ENCODE peak calls at places on chromosomes 12 and 14, in eight cellular contexts. M is GM23248; Y is MM.1S; H is GM12878; C is CD4-positive, alpha-beta T cell; Z is adrenal gland; I is neural progenitor cell; Q is CD4-positive, CD25-positive, alpha-beta regulatory T cell. B is an unnamed sample.

GRCh38 chr14:97277711-97278110 is 480.5 kb downstream of the VRK1 start:
- DNase-seq in M (no peak), Y (no peak), H (no peak), C (no peak), Z (no peak), I (peak; percentile 88), Q (no peak), B (no peak)

GRCh38 chr12:68612245-68612644 is 1.5 kb downstream of the RAP1B start:
- DNase-seq in M (peak; percentile 68), Y (no peak), H (no peak), C (no peak), Z (no peak), I (no peak), Q (no peak), B (no peak)

GRCh38 chr12:26196424-26196722 is 1.0 kb downstream of the SSPN start:
- DNase-seq in M (peak; percentile 51), Y (no peak), H (no peak), C (no peak), Z (no peak), I (no peak), Q (no peak), B (peak; percentile 13)

GRCh38 chr12:82473111-82473754 is 114.9 kb downstream of the METTL25 start:
- DNase-seq in M (no peak), Y (no peak), H (no peak), C (no peak), Z (no peak), I (no peak), Q (no peak), B (no peak)

GRCh38 chr14:78005325-78005724 is 164.8 kb upstream of the NRXN3 start:
- DNase-seq in M (peak; percentile 78), Y (no peak), H (peak; percentile 51), C (no peak), Z (no peak), I (no peak), Q (no peak), B (no peak)

GRCh38 chr12:56389215-56389850 is 26.7 kb upstream of the APOF start:
- DNase-seq in M (no peak), Y (no peak), H (no peak), C (no peak), Z (no peak), I (no peak), Q (no peak), B (no peak)

GRCh38 chr12:123431951-123432886 is 4.3 kb downstream of the RILPL2 start:
- DNase-seq in M (peak; percentile 35), Y (no peak), H (no peak), C (no peak), Z (no peak), I (no peak), Q (no peak), B (no peak)

GRCh38 chr14:67932708-67933107 is 113.1 kb downstream of the RAD51B start:
- DNase-seq in M (no peak), Y (no peak), H (no peak), C (no peak), Z (no peak), I (no peak), Q (no peak), B (no peak)

GRCh38 chr12:69456239-69456638 is 13.9 kb upstream of the FRS2 start:
- DNase-seq in M (no peak), Y (no peak), H (no peak), C (no peak), Z (no peak), I (no peak), Q (no peak), B (no peak)

GRCh38 chr12:132018193-132018916 is 68.6 kb downstream of the EP400 start:
- DNase-seq in M (peak; percentile 30), Y (no peak), H (no peak), C (no peak), Z (no peak), I (no peak), Q (no peak), B (no peak)

GRCh38 chr12:113463746-113464743 is 7.6 kb downstream of the LHX5 start:
- DNase-seq in M (peak; percentile 39), Y (no peak), H (no peak), C (no peak), Z (no peak), I (peak; percentile 57), Q (no peak), B (no peak)

GRCh38 chr12:113462117-113462774 is 9.4 kb downstream of the LHX5 start:
- DNase-seq in M (peak; percentile 83), Y (peak; percentile 31), H (no peak), C (peak; percentile 75), Z (peak; percentile 88), I (peak; percentile 90), Q (peak; percentile 30), B (peak; percentile 94)

GRCh38 chr12:113459981-113460380 is 11.7 kb downstream of the LHX5 start:
- DNase-seq in M (no peak), Y (no peak), H (no peak), C (no peak), Z (no peak), I (no peak), Q (no peak), B (no peak)

GRCh38 chr12:113462880-113463745 is 8.6 kb downstream of the LHX5 start:
- DNase-seq in M (peak; percentile 35), Y (no peak), H (no peak), C (no peak), Z (no peak), I (peak; percentile 71), Q (no peak), B (no peak)

DNA sequence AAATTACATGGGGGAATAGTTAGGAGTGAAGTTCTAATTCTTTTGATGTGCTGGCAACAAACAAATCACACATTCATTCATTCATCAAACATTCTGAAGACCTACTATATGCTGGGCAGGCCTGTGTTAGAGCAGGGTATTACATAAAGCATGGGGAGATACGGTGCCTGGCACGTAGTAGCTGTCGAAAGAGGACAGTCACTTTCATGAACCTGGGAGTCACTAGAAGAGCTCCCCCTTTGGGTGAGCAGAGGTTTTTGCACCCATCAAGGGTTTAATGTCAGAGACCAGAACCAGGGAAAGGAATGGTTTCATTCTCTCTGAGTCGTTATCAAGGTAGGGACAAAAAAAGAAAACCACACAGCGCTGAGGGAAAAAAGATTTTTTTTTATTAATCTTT is 10.0 kb downstream of the LHX5 start:
- DNase-seq in M (peak; percentile 49), Y (no peak), H (no peak), C (no peak), Z (no peak), I (peak; percentile 61), Q (no peak), B (no peak)
- H3K27me3 ChIP-seq in M (peaks cover 60% of the 10 kb centered on the region), Y (peaks cover 23% of the 10 kb centered on the region), H (peaks cover 18% of the 10 kb centered on the region), C (peaks cover 70% of the 10 kb centered on the region), Z (peaks cover 51% of the 10 kb centered on the region), I (no peaks in the 10 kb centered on the region), Q (peaks cover 17% of the 10 kb centered on the region), B (peaks cover 2% of the 10 kb centered on the region)

GRCh38 chr14:54229136-54229535 is 167.7 kb upstream of the CDKN3 start:
- DNase-seq in M (no peak), Y (no peak), H (no peak), C (no peak), Z (no peak), I (no peak), Q (no peak), B (no peak)
- H3K27me3 ChIP-seq in M (no peaks in the 10 kb centered on the region), Y (no peaks in the 10 kb centered on the region), H (no peaks in the 10 kb centered on the region), C (peaks cover 4% of the 10 kb centered on the region), Z (no peaks in the 10 kb centered on the region), I (peaks cover 4% of the 10 kb centered on the region), Q (peaks cover 4% of the 10 kb centered on the region), B (no peaks in the 10 kb centered on the region)

DNA sequence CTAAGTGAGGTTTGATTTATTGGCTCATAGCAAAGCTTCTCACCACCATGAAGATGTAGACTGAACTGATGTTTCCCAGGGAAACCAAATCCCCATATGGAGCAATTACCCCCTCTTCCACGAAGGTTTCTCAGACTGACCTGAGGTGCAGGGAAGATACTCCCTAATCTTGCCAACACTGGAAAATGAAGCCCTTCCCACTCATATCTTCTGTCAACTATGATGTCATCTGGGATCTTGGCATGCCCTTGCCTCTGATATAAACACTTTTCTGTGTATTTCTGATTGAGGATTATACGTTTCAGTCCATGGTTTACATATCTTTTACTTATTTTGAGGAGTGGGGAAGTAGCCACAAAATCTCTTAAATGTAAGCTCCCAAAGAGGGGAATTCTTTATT is 14.1 kb upstream of the CISTR start:
- DNase-seq in M (no peak), Y (no peak), H (no peak), C (no peak), Z (no peak), I (no peak), Q (no peak), B (no peak)
- H3K27me3 ChIP-seq in M (peaks cover 52% of the 10 kb centered on the region), Y (peaks cover 50% of the 10 kb centered on the region), H (no peaks in the 10 kb centered on the region), C (peaks cover 88% of the 10 kb centered on the region), Z (peaks cover 32% of the 10 kb centered on the region), I (peaks cover 98% of the 10 kb centered on the region), Q (peaks cover 43% of the 10 kb centered on the region), B (no peaks in the 10 kb centered on the region)

GRCh38 chr12:108318472-108319275 is 20.4 kb downstream of the CMKLR1 start:
- DNase-seq in M (no peak), Y (no peak), H (no peak), C (no peak), Z (no peak), I (no peak), Q (no peak), B (peak; percentile 37)
- H3K27me3 ChIP-seq in M (no peaks in the 10 kb centered on the region), Y (no peaks in the 10 kb centered on the region), H (no peaks in the 10 kb centered on the region), C (no peaks in the 10 kb centered on the region), Z (no peaks in the 10 kb centered on the region), I (no peaks in the 10 kb centered on the region), Q (no peaks in the 10 kb centered on the region), B (no peaks in the 10 kb centered on the region)

GRCh38 chr12:53986686-53987180 is 1.8 kb downstream of the HOXC10 start:
- DNase-seq in M (no peak), Y (no peak), H (no peak), C (no peak), Z (no peak), I (no peak), Q (no peak), B (no peak)

GRCh38 chr12:53987748-53988147 is 2.8 kb downstream of the HOXC10 start:
- DNase-seq in M (no peak), Y (no peak), H (no peak), C (no peak), Z (no peak), I (no peak), Q (no peak), B (no peak)

GRCh38 chr12:53984901-53985357 is at the start of gene HOXC10:
- DNase-seq in M (peak; percentile 98), Y (peak; percentile 77), H (peak; percentile 38), C (peak; percentile 70), Z (peak; percentile 97), I (peak; percentile 73), Q (peak; percentile 49), B (peak; percentile 79)

GRCh38 chr12:53985358-53985899 is 483 bp downstream of the HOXC10 start:
- DNase-seq in M (peak; percentile 31), Y (no peak), H (no peak), C (no peak), Z (no peak), I (no peak), Q (no peak), B (no peak)

GRCh38 chr12:53985900-53986685 is 1.1 kb downstream of the HOXC10 start:
- DNase-seq in M (peak; percentile 64), Y (no peak), H (no peak), C (no peak), Z (no peak), I (no peak), Q (no peak), B (no peak)
- H3K27me3 ChIP-seq in M (peaks cover 94% of the 10 kb centered on the region), Y (peaks cover 96% of the 10 kb centered on the region), H (peaks cover 30% of the 10 kb centered on the region), C (peaks cover 98% of the 10 kb centered on the region), Z (peaks cover 87% of the 10 kb centered on the region), I (peaks cover 100% of the 10 kb centered on the region), Q (peaks cover 57% of the 10 kb centered on the region), B (no peaks in the 10 kb centered on the region)

GRCh38 chr12:12723147-12723680 is 6.0 kb downstream of the CDKN1B start:
- DNase-seq in M (no peak), Y (peak; percentile 51), H (no peak), C (no peak), Z (no peak), I (no peak), Q (no peak), B (no peak)
- H3K27me3 ChIP-seq in M (no peaks in the 10 kb centered on the region), Y (no peaks in the 10 kb centered on the region), H (no peaks in the 10 kb centered on the region), C (no peaks in the 10 kb centered on the region), Z (no peaks in the 10 kb centered on the region), I (no peaks in the 10 kb centered on the region), Q (no peaks in the 10 kb centered on the region), B (no peaks in the 10 kb centered on the region)

B was measured in right cardiac atrium.